ENCODE peak calls at places on chromosomes 16 and 17, in six cellular contexts. M is endodermal cell, C is tibial artery, Y is H1, T is OCI-LY7, K is brain microvascular endothelial cell. D is an unnamed sample.

GRCh38 chr16:83689385-83689831 is 118.4 kb upstream of the HSBP1 start:
- DNase-seq in M (no peak), C (peak; percentile 46), Y (no peak), T (no peak), K (peak; percentile 85), D (no peak)

GRCh38 chr16:23148513-23149266 is 562 bp downstream of the USP31 start:
- DNase-seq in M (peak; percentile 69), C (peak; percentile 48), Y (peak; percentile 71), T (peak; percentile 51), K (no peak), D (peak; percentile 28)

GRCh38 chr16:66923247-66923851 is 2.0 kb downstream of the RRAD start:
- DNase-seq in M (no peak), C (peak; percentile 66), Y (no peak), T (no peak), K (peak; percentile 56), D (no peak)

GRCh38 chr17:1829189-1829578 is 518 bp downstream of the SMYD4 start:
- DNase-seq in M (no peak), C (no peak), Y (no peak), T (peak; percentile 14), K (peak; percentile 9), D (no peak)

GRCh38 chr16:85238233-85238647 is 126.0 kb upstream of the CIBAR2 start:
- DNase-seq in M (peak; percentile 88), C (peak; percentile 92), Y (peak; percentile 79), T (no peak), K (peak; percentile 68), D (no peak)

GRCh38 chr16:87391324-87391949 is 699 bp upstream of the MAP1LC3B start:
- DNase-seq in M (peak; percentile 87), C (peak; percentile 69), Y (no peak), T (peak; percentile 13), K (no peak), D (no peak)

GRCh38 chr17:49148171-49148570 is 15.6 kb downstream of the B4GALNT2 start:
- DNase-seq in M (no peak), C (no peak), Y (no peak), T (no peak), K (no peak), D (no peak)

GRCh38 chr17:17171991-17172939 is 33.9 kb downstream of the PLD6 start:
- DNase-seq in M (peak; percentile 65), C (no peak), Y (no peak), T (no peak), K (no peak), D (no peak)

GRCh38 chr17:81241648-81242420 is 2.7 kb downstream of the NDUFAF8 start:
- DNase-seq in M (peak; percentile 97), C (peak; percentile 52), Y (peak; percentile 97), T (peak; percentile 89), K (peak; percentile 27), D (peak; percentile 68)

GRCh38 chr16:30985401-30986128 is 558 bp downstream of the HSD3B7 start:
- DNase-seq in M (peak; percentile 85), C (peak; percentile 48), Y (peak; percentile 69), T (no peak), K (no peak), D (no peak)

GRCh38 chr17:82962163-82962720 is 117.2 kb upstream of the METRNL start:
- DNase-seq in M (no peak), C (no peak), Y (no peak), T (no peak), K (no peak), D (no peak)

GRCh38 chr16:76201385-76201784 is 75.8 kb upstream of the CNTNAP4 start:
- DNase-seq in M (no peak), C (no peak), Y (no peak), T (no peak), K (no peak), D (no peak)

GRCh38 chr16:61792194-61792904 is 243.9 kb downstream of the CDH8 start:
- DNase-seq in M (no peak), C (no peak), Y (no peak), T (no peak), K (peak; percentile 87), D (no peak)

GRCh38 chr16:10581507-10581906 is 1.1 kb upstream of the EMP2 start:
- DNase-seq in M (no peak), C (no peak), Y (no peak), T (no peak), K (no peak), D (no peak)

DNA sequence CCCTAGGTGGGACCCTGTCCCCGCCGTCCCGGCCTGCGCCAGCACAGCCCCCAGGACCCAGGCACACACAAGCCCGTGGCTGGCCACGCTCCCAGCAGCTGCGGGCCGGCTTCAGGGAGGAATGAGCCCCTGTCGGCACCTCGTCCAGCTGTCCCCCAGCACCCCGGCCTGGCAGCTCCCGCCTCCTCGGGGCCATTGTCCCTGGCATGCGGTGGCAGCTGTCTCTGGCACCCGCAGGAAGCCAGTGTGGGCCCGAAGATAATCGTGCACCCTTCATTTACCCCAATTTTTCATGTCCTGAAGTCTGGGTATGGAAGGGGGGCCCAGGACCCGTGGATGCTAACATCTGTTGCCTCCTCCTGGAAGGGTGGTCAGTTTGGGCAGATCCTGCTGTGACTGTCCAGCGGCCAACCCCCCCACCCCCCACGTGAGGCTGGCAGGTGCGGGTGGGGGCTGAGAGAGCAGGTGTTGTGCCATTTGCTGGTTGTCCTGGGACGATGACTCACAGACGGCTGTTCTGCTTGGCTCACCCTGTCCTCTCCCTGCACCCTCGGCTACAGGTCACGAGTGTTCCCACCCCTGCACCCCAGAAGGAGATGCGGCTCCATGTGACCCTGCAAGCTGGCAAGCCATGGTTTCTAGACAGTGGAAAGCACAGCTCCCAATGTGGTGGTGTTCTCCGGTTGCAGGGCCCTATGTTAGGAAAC is 4.0 kb upstream of the LMF1 start:
- DNase-seq in M (no peak), C (no peak), Y (no peak), T (peak; percentile 45), K (no peak), D (no peak)
- H3K27ac ChIP-seq in M (no peak overlapping the region), C (no peak overlapping the region), Y (no peak overlapping the region), T (peak overlapping the region; percentile 89), K (no peak overlapping the region), D (no peak overlapping the region)

DNA sequence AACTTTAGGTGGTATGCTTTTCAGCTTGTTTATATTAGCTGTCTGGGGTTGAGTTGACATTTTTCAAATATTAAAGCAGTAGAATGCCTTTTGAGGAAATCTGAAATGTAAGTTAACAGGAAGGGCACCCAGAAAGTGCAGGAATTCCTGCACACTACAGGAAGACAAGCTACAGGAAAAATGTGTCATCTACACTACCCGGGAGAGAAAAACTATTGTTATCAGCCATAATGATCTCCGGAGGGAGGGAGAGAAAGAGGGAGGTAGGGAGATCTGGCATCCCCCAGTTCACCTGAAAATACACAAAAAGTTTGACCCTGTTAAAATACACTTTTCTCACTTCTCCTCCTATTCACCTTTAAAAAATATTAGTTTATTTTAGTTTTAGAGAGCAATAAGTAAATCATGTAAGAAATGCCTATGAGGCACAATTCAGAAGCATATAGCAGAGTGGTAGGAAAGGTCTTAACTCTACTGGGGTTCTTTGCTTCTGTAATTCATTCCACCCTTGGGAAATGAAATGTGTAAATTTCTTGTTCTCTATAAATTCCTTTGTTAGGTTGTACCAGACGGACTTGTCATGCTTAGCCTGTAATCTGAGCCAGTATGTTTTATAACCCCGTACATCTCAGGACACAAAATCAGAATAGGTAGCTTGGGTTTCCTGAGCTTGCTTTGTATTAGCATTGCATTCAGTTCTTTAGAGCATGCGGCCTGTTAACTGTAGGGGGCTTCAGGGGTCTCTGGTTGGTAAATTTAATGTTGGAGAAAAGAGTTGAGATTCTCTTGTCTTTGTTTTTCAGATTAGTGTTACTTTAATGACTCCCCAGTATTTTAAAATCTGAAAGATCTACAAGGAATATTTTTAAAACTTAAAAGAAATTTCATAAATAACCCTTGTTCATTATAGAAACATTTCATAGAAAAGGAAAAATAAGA is 3.3 kb downstream of the MAP2K6 start:
- DNase-seq in M (no peak), C (no peak), Y (no peak), T (no peak), K (no peak), D (no peak)
- H3K27ac ChIP-seq in M (peak overlapping the region; percentile 6), C (peak overlapping the region; percentile 45), Y (no peak overlapping the region), T (no peak overlapping the region), K (peak overlapping the region; percentile 2), D (no peak overlapping the region)

GRCh38 chr17:697682-698081 is 17.0 kb downstream of the VPS53 start:
- DNase-seq in M (no peak), C (no peak), Y (no peak), T (no peak), K (no peak), D (no peak)

GRCh38 chr17:703081-703875 is 11.4 kb downstream of the VPS53 start:
- DNase-seq in M (no peak), C (no peak), Y (no peak), T (no peak), K (no peak), D (no peak)

GRCh38 chr17:696412-696811 is 18.2 kb downstream of the VPS53 start:
- DNase-seq in M (no peak), C (no peak), Y (no peak), T (no peak), K (no peak), D (no peak)

GRCh38 chr17:700504-701094 is 14.0 kb downstream of the VPS53 start:
- DNase-seq in M (no peak), C (no peak), Y (no peak), T (peak; percentile 52), K (no peak), D (no peak)

GRCh38 chr17:699350-699749 is 15.3 kb downstream of the VPS53 start:
- DNase-seq in M (no peak), C (no peak), Y (no peak), T (no peak), K (no peak), D (no peak)
- H3K27ac ChIP-seq in M (no peak overlapping the region), C (no peak overlapping the region), Y (no peak overlapping the region), T (no peak overlapping the region), K (no peak overlapping the region), D (no peak overlapping the region)

GRCh38 chr16:25297151-25297787 is 39.6 kb upstream of the ZKSCAN2 start:
- DNase-seq in M (no peak), C (no peak), Y (no peak), T (no peak), K (no peak), D (no peak)
- H3K27ac ChIP-seq in M (no peak overlapping the region), C (no peak overlapping the region), Y (no peak overlapping the region), T (no peak overlapping the region), K (no peak overlapping the region), D (no peak overlapping the region)

DNA sequence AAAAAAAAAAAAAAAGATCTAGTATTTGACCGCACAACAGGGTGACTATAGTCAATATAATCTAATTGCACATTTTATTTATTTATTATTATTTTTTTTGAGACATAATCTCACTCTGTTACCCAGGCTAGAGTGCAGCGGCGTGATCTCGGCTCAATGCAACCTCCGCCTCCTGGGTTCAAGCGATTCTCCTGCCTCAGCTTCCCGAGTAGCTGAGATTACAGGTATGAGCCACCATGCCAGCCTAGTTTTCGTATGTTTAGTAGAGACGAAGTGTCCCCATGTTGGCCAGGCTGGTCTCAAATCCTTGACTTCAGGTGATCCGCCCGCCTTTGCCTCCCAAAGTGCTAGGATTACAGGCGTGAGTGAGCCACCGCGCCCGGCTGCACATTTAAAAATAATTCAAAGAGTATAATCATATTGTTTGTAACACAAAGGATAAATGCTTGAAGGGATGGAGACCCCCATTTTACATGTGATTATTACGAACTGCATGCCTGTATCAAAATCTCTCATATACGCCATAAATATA is 794 bp downstream of the ANKS3 start:
- DNase-seq in M (no peak), C (no peak), Y (no peak), T (no peak), K (no peak), D (no peak)
- H3K27ac ChIP-seq in M (no peak overlapping the region), C (peak overlapping the region; percentile 76), Y (no peak overlapping the region), T (peak overlapping the region; percentile 64), K (no peak overlapping the region), D (no peak overlapping the region)